ENCODE peak calls at places on chromosomes 3 and 15, in ten cellular contexts. One of them, this sample, is unnamed.

GRCh38 chr15:35624881-35625280 is 78.9 kb upstream of the DPH6 start:
- DNase-seq in GM04504: peak
- DNase-seq in naive thymus-derived CD8-positive, alpha-beta T cell: no peak
- DNase-seq in left colon: no peak
- DNase-seq in activated gamma-delta T cell treated with Interleukin-2 at 50 U/mL for 16 hours: no peak
- DNase-seq in activated naive CD8-positive, alpha-beta T cell treated with anti-CD3 and anti-CD28 coated beads, Interleukin-2, amount 50 U/mL, for 16 hours: no peak
- DNase-seq in ACHN: peak
- DNase-seq in GM23338: no peak
- DNase-seq in iPS-NIHi11: no peak
- DNase-seq in psoas muscle: no peak
- DNase-seq in this sample: peak

GRCh38 chr3:4739289-4740236 is 239.7 kb upstream of the BHLHE40 start:
- DNase-seq in left colon: no peak
- DNase-seq in ACHN: no peak
- DNase-seq in GM04504: no peak
- DNase-seq in activated naive CD8-positive, alpha-beta T cell treated with anti-CD3 and anti-CD28 coated beads, Interleukin-2, amount 50 U/mL, for 16 hours: no peak
- DNase-seq in activated gamma-delta T cell treated with Interleukin-2 at 50 U/mL for 16 hours: no peak
- DNase-seq in GM23338: no peak
- DNase-seq in iPS-NIHi11: no peak
- DNase-seq in psoas muscle: no peak
- DNase-seq in naive thymus-derived CD8-positive, alpha-beta T cell: no peak
- DNase-seq in this sample: no peak

GRCh38 chr3:160722331-160722730 is 33.7 kb upstream of the PPM1L start:
- DNase-seq in naive thymus-derived CD8-positive, alpha-beta T cell: no peak
- DNase-seq in activated naive CD8-positive, alpha-beta T cell treated with anti-CD3 and anti-CD28 coated beads, Interleukin-2, amount 50 U/mL, for 16 hours: no peak
- DNase-seq in iPS-NIHi11: no peak
- DNase-seq in GM04504: no peak
- DNase-seq in activated gamma-delta T cell treated with Interleukin-2 at 50 U/mL for 16 hours: no peak
- DNase-seq in ACHN: no peak
- DNase-seq in GM23338: no peak
- DNase-seq in left colon: no peak
- DNase-seq in psoas muscle: no peak
- DNase-seq in this sample: no peak

GRCh38 chr15:32657198-32657886 is 15.8 kb downstream of the SCG5 start:
- DNase-seq in naive thymus-derived CD8-positive, alpha-beta T cell: no peak
- DNase-seq in GM04504: no peak
- DNase-seq in activated naive CD8-positive, alpha-beta T cell treated with anti-CD3 and anti-CD28 coated beads, Interleukin-2, amount 50 U/mL, for 16 hours: no peak
- DNase-seq in psoas muscle: no peak
- DNase-seq in left colon: no peak
- DNase-seq in iPS-NIHi11: no peak
- DNase-seq in activated gamma-delta T cell treated with Interleukin-2 at 50 U/mL for 16 hours: no peak
- DNase-seq in GM23338: no peak
- DNase-seq in ACHN: no peak
- DNase-seq in this sample: no peak

GRCh38 chr15:96771035-96771434 is 440.5 kb downstream of the NR2F2 start:
- DNase-seq in GM04504: no peak
- DNase-seq in left colon: no peak
- DNase-seq in ACHN: no peak
- DNase-seq in activated naive CD8-positive, alpha-beta T cell treated with anti-CD3 and anti-CD28 coated beads, Interleukin-2, amount 50 U/mL, for 16 hours: no peak
- DNase-seq in GM23338: no peak
- DNase-seq in activated gamma-delta T cell treated with Interleukin-2 at 50 U/mL for 16 hours: no peak
- DNase-seq in iPS-NIHi11: no peak
- DNase-seq in naive thymus-derived CD8-positive, alpha-beta T cell: no peak
- DNase-seq in psoas muscle: no peak
- DNase-seq in this sample: no peak

GRCh38 chr3:138493804-138494606 is 59.6 kb downstream of the ESYT3 start:
- DNase-seq in activated naive CD8-positive, alpha-beta T cell treated with anti-CD3 and anti-CD28 coated beads, Interleukin-2, amount 50 U/mL, for 16 hours: no peak
- DNase-seq in left colon: no peak
- DNase-seq in GM04504: peak
- DNase-seq in activated gamma-delta T cell treated with Interleukin-2 at 50 U/mL for 16 hours: no peak
- DNase-seq in naive thymus-derived CD8-positive, alpha-beta T cell: no peak
- DNase-seq in psoas muscle: no peak
- DNase-seq in iPS-NIHi11: no peak
- DNase-seq in ACHN: peak
- DNase-seq in GM23338: no peak
- DNase-seq in this sample: no peak

GRCh38 chr3:51729005-51729633 is 22.3 kb downstream of the GRM2 start:
- DNase-seq in GM23338: no peak
- DNase-seq in iPS-NIHi11: no peak
- DNase-seq in ACHN: no peak
- DNase-seq in left colon: no peak
- DNase-seq in activated naive CD8-positive, alpha-beta T cell treated with anti-CD3 and anti-CD28 coated beads, Interleukin-2, amount 50 U/mL, for 16 hours: no peak
- DNase-seq in psoas muscle: no peak
- DNase-seq in naive thymus-derived CD8-positive, alpha-beta T cell: no peak
- DNase-seq in activated gamma-delta T cell treated with Interleukin-2 at 50 U/mL for 16 hours: no peak
- DNase-seq in GM04504: no peak
- DNase-seq in this sample: no peak

GRCh38 chr3:101509811-101510210 is 3.2 kb downstream of the SENP7 start:
- DNase-seq in left colon: no peak
- DNase-seq in GM23338: no peak
- DNase-seq in psoas muscle: no peak
- DNase-seq in iPS-NIHi11: no peak
- DNase-seq in ACHN: no peak
- DNase-seq in activated naive CD8-positive, alpha-beta T cell treated with anti-CD3 and anti-CD28 coated beads, Interleukin-2, amount 50 U/mL, for 16 hours: no peak
- DNase-seq in activated gamma-delta T cell treated with Interleukin-2 at 50 U/mL for 16 hours: no peak
- DNase-seq in naive thymus-derived CD8-positive, alpha-beta T cell: no peak
- DNase-seq in GM04504: no peak
- DNase-seq in this sample: no peak

GRCh38 chr3:184005981-184006507 is 11.6 kb downstream of the ABCC5 start:
- DNase-seq in psoas muscle: peak
- DNase-seq in naive thymus-derived CD8-positive, alpha-beta T cell: no peak
- DNase-seq in activated naive CD8-positive, alpha-beta T cell treated with anti-CD3 and anti-CD28 coated beads, Interleukin-2, amount 50 U/mL, for 16 hours: no peak
- DNase-seq in left colon: peak
- DNase-seq in GM23338: peak
- DNase-seq in GM04504: no peak
- DNase-seq in ACHN: peak
- DNase-seq in iPS-NIHi11: peak
- DNase-seq in activated gamma-delta T cell treated with Interleukin-2 at 50 U/mL for 16 hours: no peak
- DNase-seq in this sample: peak

GRCh38 chr15:39745415-39745814 is 37.2 kb downstream of the FSIP1 start:
- DNase-seq in activated gamma-delta T cell treated with Interleukin-2 at 50 U/mL for 16 hours: no peak
- DNase-seq in ACHN: no peak
- DNase-seq in activated naive CD8-positive, alpha-beta T cell treated with anti-CD3 and anti-CD28 coated beads, Interleukin-2, amount 50 U/mL, for 16 hours: no peak
- DNase-seq in GM23338: no peak
- DNase-seq in iPS-NIHi11: no peak
- DNase-seq in left colon: peak
- DNase-seq in GM04504: no peak
- DNase-seq in psoas muscle: no peak
- DNase-seq in naive thymus-derived CD8-positive, alpha-beta T cell: no peak
- DNase-seq in this sample: no peak

GRCh38 chr3:123751478-123751877 is 132.7 kb downstream of the MYLK start:
- DNase-seq in psoas muscle: no peak
- DNase-seq in GM04504: peak
- DNase-seq in GM23338: no peak
- DNase-seq in naive thymus-derived CD8-positive, alpha-beta T cell: no peak
- DNase-seq in ACHN: no peak
- DNase-seq in iPS-NIHi11: no peak
- DNase-seq in activated naive CD8-positive, alpha-beta T cell treated with anti-CD3 and anti-CD28 coated beads, Interleukin-2, amount 50 U/mL, for 16 hours: no peak
- DNase-seq in activated gamma-delta T cell treated with Interleukin-2 at 50 U/mL for 16 hours: no peak
- DNase-seq in left colon: no peak
- DNase-seq in this sample: no peak

GRCh38 chr3:78483070-78483469 is 1284.7 kb downstream of the ROBO1 start:
- DNase-seq in GM04504: no peak
- DNase-seq in GM23338: peak
- DNase-seq in activated gamma-delta T cell treated with Interleukin-2 at 50 U/mL for 16 hours: no peak
- DNase-seq in psoas muscle: no peak
- DNase-seq in left colon: no peak
- DNase-seq in ACHN: no peak
- DNase-seq in activated naive CD8-positive, alpha-beta T cell treated with anti-CD3 and anti-CD28 coated beads, Interleukin-2, amount 50 U/mL, for 16 hours: no peak
- DNase-seq in iPS-NIHi11: no peak
- DNase-seq in naive thymus-derived CD8-positive, alpha-beta T cell: no peak
- DNase-seq in this sample: no peak

GRCh38 chr3:177089120-177089519 is 108.2 kb downstream of the TBL1XR1 start:
- DNase-seq in left colon: no peak
- DNase-seq in GM23338: peak
- DNase-seq in ACHN: no peak
- DNase-seq in activated naive CD8-positive, alpha-beta T cell treated with anti-CD3 and anti-CD28 coated beads, Interleukin-2, amount 50 U/mL, for 16 hours: no peak
- DNase-seq in psoas muscle: no peak
- DNase-seq in activated gamma-delta T cell treated with Interleukin-2 at 50 U/mL for 16 hours: no peak
- DNase-seq in GM04504: no peak
- DNase-seq in iPS-NIHi11: peak
- DNase-seq in naive thymus-derived CD8-positive, alpha-beta T cell: no peak
- DNase-seq in this sample: no peak

GRCh38 chr3:125045965-125046364 is 9.8 kb downstream of the HEG1 start:
- DNase-seq in psoas muscle: no peak
- DNase-seq in ACHN: peak
- DNase-seq in left colon: no peak
- DNase-seq in GM23338: no peak
- DNase-seq in activated naive CD8-positive, alpha-beta T cell treated with anti-CD3 and anti-CD28 coated beads, Interleukin-2, amount 50 U/mL, for 16 hours: no peak
- DNase-seq in GM04504: no peak
- DNase-seq in activated gamma-delta T cell treated with Interleukin-2 at 50 U/mL for 16 hours: no peak
- DNase-seq in iPS-NIHi11: no peak
- DNase-seq in naive thymus-derived CD8-positive, alpha-beta T cell: no peak
- DNase-seq in this sample: no peak

GRCh38 chr3:197298858-197299854 is 744 bp upstream of the DLG1 start:
- DNase-seq in iPS-NIHi11: peak
- DNase-seq in activated gamma-delta T cell treated with Interleukin-2 at 50 U/mL for 16 hours: peak
- DNase-seq in psoas muscle: peak
- DNase-seq in GM04504: no peak
- DNase-seq in naive thymus-derived CD8-positive, alpha-beta T cell: no peak
- DNase-seq in left colon: peak
- DNase-seq in ACHN: peak
- DNase-seq in GM23338: peak
- DNase-seq in activated naive CD8-positive, alpha-beta T cell treated with anti-CD3 and anti-CD28 coated beads, Interleukin-2, amount 50 U/mL, for 16 hours: no peak
- DNase-seq in this sample: no peak

GRCh38 chr3:144683065-144683464 is 711.4 kb downstream of the DIPK2A start:
- DNase-seq in activated naive CD8-positive, alpha-beta T cell treated with anti-CD3 and anti-CD28 coated beads, Interleukin-2, amount 50 U/mL, for 16 hours: no peak
- DNase-seq in GM04504: no peak
- DNase-seq in ACHN: no peak
- DNase-seq in psoas muscle: no peak
- DNase-seq in left colon: no peak
- DNase-seq in iPS-NIHi11: no peak
- DNase-seq in naive thymus-derived CD8-positive, alpha-beta T cell: no peak
- DNase-seq in GM23338: no peak
- DNase-seq in activated gamma-delta T cell treated with Interleukin-2 at 50 U/mL for 16 hours: no peak
- DNase-seq in this sample: no peak

GRCh38 chr3:21017115-21017852 is 733.7 kb downstream of the ZNF385D start:
- DNase-seq in psoas muscle: no peak
- DNase-seq in left colon: no peak
- DNase-seq in naive thymus-derived CD8-positive, alpha-beta T cell: no peak
- DNase-seq in iPS-NIHi11: peak
- DNase-seq in activated naive CD8-positive, alpha-beta T cell treated with anti-CD3 and anti-CD28 coated beads, Interleukin-2, amount 50 U/mL, for 16 hours: no peak
- DNase-seq in ACHN: peak
- DNase-seq in GM23338: peak
- DNase-seq in GM04504: no peak
- DNase-seq in activated gamma-delta T cell treated with Interleukin-2 at 50 U/mL for 16 hours: no peak
- DNase-seq in this sample: no peak

GRCh38 chr15:42802168-42802567 is 65.2 kb upstream of the CDAN1 start:
- DNase-seq in ACHN: no peak
- DNase-seq in iPS-NIHi11: no peak
- DNase-seq in left colon: no peak
- DNase-seq in psoas muscle: no peak
- DNase-seq in GM23338: no peak
- DNase-seq in naive thymus-derived CD8-positive, alpha-beta T cell: no peak
- DNase-seq in GM04504: no peak
- DNase-seq in activated naive CD8-positive, alpha-beta T cell treated with anti-CD3 and anti-CD28 coated beads, Interleukin-2, amount 50 U/mL, for 16 hours: no peak
- DNase-seq in activated gamma-delta T cell treated with Interleukin-2 at 50 U/mL for 16 hours: no peak
- DNase-seq in this sample: no peak

GRCh38 chr3:54939591-54940300 is 11.9 kb upstream of the LRTM1 start:
- DNase-seq in psoas muscle: no peak
- DNase-seq in ACHN: no peak
- DNase-seq in naive thymus-derived CD8-positive, alpha-beta T cell: no peak
- DNase-seq in GM04504: no peak
- DNase-seq in left colon: no peak
- DNase-seq in GM23338: no peak
- DNase-seq in activated gamma-delta T cell treated with Interleukin-2 at 50 U/mL for 16 hours: no peak
- DNase-seq in iPS-NIHi11: no peak
- DNase-seq in activated naive CD8-positive, alpha-beta T cell treated with anti-CD3 and anti-CD28 coated beads, Interleukin-2, amount 50 U/mL, for 16 hours: no peak
- DNase-seq in this sample: no peak

GRCh38 chr3:105957722-105958121 is 88.9 kb upstream of the CBLB start:
- DNase-seq in GM04504: peak
- DNase-seq in iPS-NIHi11: no peak
- DNase-seq in activated gamma-delta T cell treated with Interleukin-2 at 50 U/mL for 16 hours: no peak
- DNase-seq in psoas muscle: no peak
- DNase-seq in left colon: no peak
- DNase-seq in naive thymus-derived CD8-positive, alpha-beta T cell: no peak
- DNase-seq in activated naive CD8-positive, alpha-beta T cell treated with anti-CD3 and anti-CD28 coated beads, Interleukin-2, amount 50 U/mL, for 16 hours: no peak
- DNase-seq in GM23338: no peak
- DNase-seq in ACHN: no peak
- DNase-seq in this sample: no peak

GRCh38 chr15:59334063-59334415 is 38.6 kb downstream of the MYO1E start:
- DNase-seq in activated naive CD8-positive, alpha-beta T cell treated with anti-CD3 and anti-CD28 coated beads, Interleukin-2, amount 50 U/mL, for 16 hours: no peak
- DNase-seq in GM04504: no peak
- DNase-seq in psoas muscle: no peak
- DNase-seq in left colon: no peak
- DNase-seq in ACHN: no peak
- DNase-seq in activated gamma-delta T cell treated with Interleukin-2 at 50 U/mL for 16 hours: no peak
- DNase-seq in iPS-NIHi11: no peak
- DNase-seq in naive thymus-derived CD8-positive, alpha-beta T cell: no peak
- DNase-seq in GM23338: no peak
- DNase-seq in this sample: no peak

GRCh38 chr3:127667119-127667681 is 5.6 kb upstream of the ABTB1 start:
- DNase-seq in psoas muscle: no peak
- DNase-seq in ACHN: no peak
- DNase-seq in naive thymus-derived CD8-positive, alpha-beta T cell: no peak
- DNase-seq in activated naive CD8-positive, alpha-beta T cell treated with anti-CD3 and anti-CD28 coated beads, Interleukin-2, amount 50 U/mL, for 16 hours: no peak
- DNase-seq in iPS-NIHi11: no peak
- DNase-seq in activated gamma-delta T cell treated with Interleukin-2 at 50 U/mL for 16 hours: no peak
- DNase-seq in left colon: no peak
- DNase-seq in GM23338: no peak
- DNase-seq in GM04504: no peak
- DNase-seq in this sample: peak

GRCh38 chr3:56980798-56981390 is 79.6 kb upstream of the SPATA12 start:
- DNase-seq in psoas muscle: peak
- DNase-seq in activated naive CD8-positive, alpha-beta T cell treated with anti-CD3 and anti-CD28 coated beads, Interleukin-2, amount 50 U/mL, for 16 hours: no peak
- DNase-seq in iPS-NIHi11: no peak
- DNase-seq in GM23338: no peak
- DNase-seq in activated gamma-delta T cell treated with Interleukin-2 at 50 U/mL for 16 hours: peak
- DNase-seq in GM04504: peak
- DNase-seq in left colon: no peak
- DNase-seq in ACHN: peak
- DNase-seq in naive thymus-derived CD8-positive, alpha-beta T cell: no peak
- DNase-seq in this sample: peak

GRCh38 chr3:59573911-59574310 is 524.1 kb upstream of the CFAP20DC start:
- DNase-seq in GM04504: peak
- DNase-seq in left colon: no peak
- DNase-seq in psoas muscle: peak
- DNase-seq in iPS-NIHi11: no peak
- DNase-seq in naive thymus-derived CD8-positive, alpha-beta T cell: no peak
- DNase-seq in GM23338: no peak
- DNase-seq in activated gamma-delta T cell treated with Interleukin-2 at 50 U/mL for 16 hours: no peak
- DNase-seq in ACHN: no peak
- DNase-seq in activated naive CD8-positive, alpha-beta T cell treated with anti-CD3 and anti-CD28 coated beads, Interleukin-2, amount 50 U/mL, for 16 hours: no peak
- DNase-seq in this sample: peak

GRCh38 chr15:89685995-89686394 is 4.6 kb downstream of the PEX11A start:
- DNase-seq in GM04504: no peak
- DNase-seq in activated gamma-delta T cell treated with Interleukin-2 at 50 U/mL for 16 hours: no peak
- DNase-seq in GM23338: no peak
- DNase-seq in activated naive CD8-positive, alpha-beta T cell treated with anti-CD3 and anti-CD28 coated beads, Interleukin-2, amount 50 U/mL, for 16 hours: no peak
- DNase-seq in psoas muscle: no peak
- DNase-seq in iPS-NIHi11: no peak
- DNase-seq in ACHN: no peak
- DNase-seq in left colon: no peak
- DNase-seq in naive thymus-derived CD8-positive, alpha-beta T cell: no peak
- DNase-seq in this sample: no peak

GRCh38 chr3:79167651-79168416 is 600.0 kb downstream of the ROBO1 start:
- DNase-seq in psoas muscle: no peak
- DNase-seq in ACHN: peak
- DNase-seq in activated naive CD8-positive, alpha-beta T cell treated with anti-CD3 and anti-CD28 coated beads, Interleukin-2, amount 50 U/mL, for 16 hours: no peak
- DNase-seq in GM04504: peak
- DNase-seq in activated gamma-delta T cell treated with Interleukin-2 at 50 U/mL for 16 hours: no peak
- DNase-seq in GM23338: no peak
- DNase-seq in naive thymus-derived CD8-positive, alpha-beta T cell: no peak
- DNase-seq in iPS-NIHi11: no peak
- DNase-seq in left colon: no peak
- DNase-seq in this sample: no peak

GRCh38 chr3:170690133-170690981 is 104.5 kb upstream of the SLC7A14 start:
- DNase-seq in ACHN: peak
- DNase-seq in GM23338: peak
- DNase-seq in naive thymus-derived CD8-positive, alpha-beta T cell: peak
- DNase-seq in iPS-NIHi11: peak
- DNase-seq in activated naive CD8-positive, alpha-beta T cell treated with anti-CD3 and anti-CD28 coated beads, Interleukin-2, amount 50 U/mL, for 16 hours: no peak
- DNase-seq in left colon: peak
- DNase-seq in activated gamma-delta T cell treated with Interleukin-2 at 50 U/mL for 16 hours: peak
- DNase-seq in GM04504: no peak
- DNase-seq in psoas muscle: peak
- DNase-seq in this sample: no peak

GRCh38 chr3:98602078-98602678 is 8.8 kb upstream of the CPOX start:
- DNase-seq in ACHN: peak
- DNase-seq in left colon: no peak
- DNase-seq in GM23338: peak
- DNase-seq in naive thymus-derived CD8-positive, alpha-beta T cell: peak
- DNase-seq in GM04504: peak
- DNase-seq in iPS-NIHi11: peak
- DNase-seq in activated naive CD8-positive, alpha-beta T cell treated with anti-CD3 and anti-CD28 coated beads, Interleukin-2, amount 50 U/mL, for 16 hours: no peak
- DNase-seq in activated gamma-delta T cell treated with Interleukin-2 at 50 U/mL for 16 hours: no peak
- DNase-seq in psoas muscle: no peak
- DNase-seq in this sample: no peak

This sample was measured in omental fat pad.